ENCODE peak calls at places on chromosomes 7 and 10, in seven cellular contexts. X, N, R, G, J, P and O are unnamed samples.
A peak's percentile ranks its signal among the peaks of the same experiment; 100 is the strongest.

GRCh38 chr7:136971776-136972175 is 103.3 kb downstream of the CHRM2 start:
- DNase-seq in X (no peak), N (no peak), R (no peak), G (no peak), J (no peak), P (no peak), O (no peak)

GRCh38 chr10:131387018-131387529 is 75.6 kb upstream of the TCERG1L start:
- DNase-seq in X (no peak), N (no peak), R (no peak), G (no peak), J (no peak), P (no peak), O (no peak)

GRCh38 chr10:86971146-86971991 is 3.1 kb downstream of the ADIRF start:
- DNase-seq in X (peak; percentile 55), N (no peak), R (no peak), G (peak; percentile 77), J (peak; percentile 41), P (peak; percentile 88), O (peak; percentile 80)

GRCh38 chr7:12719141-12719919 is 31.9 kb downstream of the ARL4A start:
- DNase-seq in X (no peak), N (peak; percentile 35), R (no peak), G (no peak), J (no peak), P (no peak), O (no peak)

GRCh38 chr7:95246935-95247370 is 77.4 kb downstream of the PON1 start:
- DNase-seq in X (peak; percentile 5), N (peak; percentile 27), R (peak; percentile 54), G (peak; percentile 51), J (peak; percentile 55), P (peak; percentile 54), O (peak; percentile 74)

GRCh38 chr7:1124164-1124563 is 35.8 kb downstream of the ZFAND2A start:
- DNase-seq in X (no peak), N (no peak), R (no peak), G (no peak), J (no peak), P (no peak), O (no peak)

GRCh38 chr10:43042503-43043341 is 34.1 kb upstream of the RET start:
- DNase-seq in X (no peak), N (no peak), R (no peak), G (peak; percentile 56), J (peak; percentile 27), P (no peak), O (no peak)

GRCh38 chr10:18362892-18363291 is 222.7 kb downstream of the CACNB2 start:
- DNase-seq in X (no peak), N (no peak), R (no peak), G (no peak), J (no peak), P (no peak), O (no peak)

GRCh38 chr7:102916426-102916825 is 3.6 kb downstream of the LRRC17 start:
- DNase-seq in X (no peak), N (no peak), R (no peak), G (no peak), J (no peak), P (no peak), O (no peak)

GRCh38 chr7:66634816-66635215 is 6.1 kb downstream of the KCTD7 start:
- DNase-seq in X (no peak), N (no peak), R (no peak), G (no peak), J (no peak), P (no peak), O (no peak)

GRCh38 chr7:141844256-141844655 is 3.0 kb upstream of the PRSS37 start:
- DNase-seq in X (no peak), N (no peak), R (no peak), G (no peak), J (no peak), P (no peak), O (no peak)

GRCh38 chr7:151313857-151314256 is 27.8 kb upstream of the NUB1 start:
- DNase-seq in X (no peak), N (no peak), R (no peak), G (no peak), J (no peak), P (no peak), O (no peak)

GRCh38 chr10:77168861-77169260 is 468.7 kb downstream of the KCNMA1 start:
- DNase-seq in X (no peak), N (no peak), R (no peak), G (no peak), J (no peak), P (peak; percentile 27), O (no peak)

GRCh38 chr10:101289541-101289940 is 60.3 kb upstream of the LBX1 start:
- DNase-seq in X (no peak), N (no peak), R (no peak), G (no peak), J (no peak), P (no peak), O (no peak)

GRCh38 chr10:14904316-14904732 is 25.7 kb downstream of the SUV39H2 start:
- DNase-seq in X (no peak), N (peak; percentile 42), R (peak; percentile 19), G (no peak), J (peak; percentile 43), P (peak; percentile 7), O (peak; percentile 52)

GRCh38 chr10:62620491-62620890 is 184.0 kb upstream of the ADO start:
- DNase-seq in X (no peak), N (no peak), R (no peak), G (no peak), J (no peak), P (no peak), O (no peak)

GRCh38 chr7:30682131-30683083 is at the start of gene CRHR2:
- DNase-seq in X (no peak), N (peak; percentile 46), R (no peak), G (peak; percentile 81), J (peak; percentile 94), P (no peak), O (no peak)

GRCh38 chr10:36344240-36344639 is 702.1 kb upstream of the FZD8 start:
- DNase-seq in X (no peak), N (no peak), R (no peak), G (no peak), J (no peak), P (no peak), O (no peak)

GRCh38 chr7:128790297-128791037 is 1.3 kb upstream of the CCDC136 start:
- DNase-seq in X (no peak), N (no peak), R (no peak), G (peak; percentile 82), J (peak; percentile 77), P (no peak), O (no peak)

GRCh38 chr7:42914009-42914725 is 2.3 kb upstream of the C7orf25 start:
- DNase-seq in X (no peak), N (no peak), R (no peak), G (no peak), J (no peak), P (no peak), O (no peak)

GRCh38 chr7:87370660-87371180 is 25.3 kb downstream of the CROT start:
- DNase-seq in X (no peak), N (no peak), R (peak; percentile 8), G (no peak), J (no peak), P (no peak), O (no peak)

GRCh38 chr10:49524496-49524895 is 14.4 kb downstream of the ERCC6 start:
- DNase-seq in X (no peak), N (no peak), R (no peak), G (no peak), J (no peak), P (no peak), O (no peak)

GRCh38 chr10:100201549-100201948 is 15.7 kb upstream of the ERLIN1 start:
- DNase-seq in X (no peak), N (no peak), R (no peak), G (no peak), J (no peak), P (no peak), O (no peak)

GRCh38 chr7:80018941-80019808 is 115.5 kb upstream of the GNAI1 start:
- DNase-seq in X (no peak), N (peak; percentile 67), R (peak; percentile 43), G (peak; percentile 66), J (peak; percentile 80), P (peak; percentile 54), O (peak; percentile 63)
- TF ChIP-seq JUND in X (no peak), N (no peak), R (no peak), G (no peak), J (no peak), P (no peak), O (no peak)

GRCh38 chr10:103086261-103086660 is 106.8 kb downstream of the NT5C2 start:
- DNase-seq in X (no peak), N (no peak), R (no peak), G (no peak), J (no peak), P (no peak), O (no peak)
- TF ChIP-seq JUND in X (no peak), N (no peak), R (no peak), G (no peak), J (no peak), P (no peak), O (no peak)

DNA sequence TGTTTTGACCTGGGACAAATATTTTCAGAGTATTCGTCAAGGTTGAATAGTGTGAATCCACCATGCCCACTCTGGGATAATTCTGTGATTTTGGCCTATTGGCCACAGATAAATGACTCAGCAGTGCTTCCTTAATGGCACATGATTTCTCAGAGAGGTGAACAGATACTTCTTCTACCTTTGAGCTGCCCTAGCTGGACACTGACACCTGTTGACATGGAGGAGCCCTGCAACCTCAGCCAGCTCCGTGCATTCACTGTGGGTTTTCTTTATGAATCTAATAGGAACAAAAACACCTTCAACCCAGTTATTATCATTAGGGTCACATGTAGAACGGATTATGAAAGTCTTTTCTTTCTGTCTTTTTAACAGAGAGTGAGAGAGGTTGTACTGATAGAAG is 41.0 kb upstream of the HPS1 start:
- DNase-seq in X (no peak), N (no peak), R (no peak), G (no peak), J (no peak), P (peak; percentile 8), O (no peak)
- TF ChIP-seq JUND in X (no peak), N (no peak), R (no peak), G (no peak), J (no peak), P (no peak), O (no peak)

GRCh38 chr10:11480687-11481086 is 130.8 kb downstream of the USP6NL start:
- DNase-seq in X (no peak), N (no peak), R (no peak), G (no peak), J (no peak), P (no peak), O (no peak)

GRCh38 chr10:11482306-11482705 is 129.1 kb downstream of the USP6NL start:
- DNase-seq in X (no peak), N (no peak), R (no peak), G (no peak), J (no peak), P (no peak), O (no peak)

GRCh38 chr10:11476035-11476434 is 135.4 kb downstream of the USP6NL start:
- DNase-seq in X (no peak), N (no peak), R (no peak), G (no peak), J (no peak), P (no peak), O (no peak)

GRCh38 chr10:11479307-11479706 is 132.1 kb downstream of the USP6NL start:
- DNase-seq in X (no peak), N (no peak), R (no peak), G (no peak), J (no peak), P (no peak), O (no peak)

DNA sequence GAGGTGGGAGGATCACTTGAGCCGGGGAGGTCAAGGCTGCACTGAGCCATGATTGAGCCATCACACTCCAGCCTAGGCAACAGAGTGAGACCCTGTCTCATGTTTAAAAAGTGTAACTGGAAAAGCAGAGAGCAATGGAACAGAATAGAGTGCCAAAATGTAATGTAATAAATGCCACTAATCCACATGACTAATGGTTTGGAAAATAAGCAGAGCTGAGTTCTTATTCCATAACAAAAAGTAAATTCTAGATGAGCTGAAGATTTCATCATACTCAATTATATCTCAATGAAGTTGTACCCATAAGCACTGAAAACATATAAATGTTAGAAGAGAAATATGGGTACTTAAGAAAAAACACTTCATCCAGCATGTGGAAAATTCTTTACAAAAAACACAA is 132.6 kb downstream of the USP6NL start:
- DNase-seq in X (no peak), N (no peak), R (no peak), G (no peak), J (no peak), P (no peak), O (no peak)
- TF ChIP-seq JUND in X (no peak), N (no peak), R (no peak), G (no peak), J (no peak), P (no peak), O (no peak)